ENCODE peak calls at places on chromosome 22, in four cellular contexts. U is stomach, S is adrenal gland, K is esophagus squamous epithelium. M is an unnamed sample.

GRCh38 chr22:33883561-33883960 is 36.7 kb downstream of the LARGE1 start:
- DNase-seq in U (no peak), S (no peak), K (no peak), M (no peak)

GRCh38 chr22:36211237-36211881 is 9.8 kb upstream of the APOL4 start:
- DNase-seq in U (no peak), S (peak), K (no peak), M (no peak)

GRCh38 chr22:26480611-26480932 is 3.0 kb downstream of the HPS4 start:
- DNase-seq in U (no peak), S (no peak), K (no peak), M (no peak)

GRCh38 chr22:49290286-49290685 is 537.4 kb downstream of the BRD1 start:
- DNase-seq in U (no peak), S (no peak), K (no peak), M (no peak)

GRCh38 chr22:22931557-22932270 is 44.1 kb downstream of the IGLL5 start:
- DNase-seq in U (peak), S (no peak), K (no peak), M (no peak)

GRCh38 chr22:19942886-19943664 is 1.5 kb upstream of the TXNRD2 start:
- DNase-seq in U (no peak), S (peak), K (no peak), M (no peak)

GRCh38 chr22:36144886-36145541 is 15.5 kb downstream of the APOL3 start:
- DNase-seq in U (peak), S (peak), K (no peak), M (peak)

GRCh38 chr22:28043269-28043668 is 124.2 kb upstream of the PITPNB start:
- DNase-seq in U (no peak), S (no peak), K (no peak), M (no peak)

GRCh38 chr22:19565921-19566598 is 41.9 kb upstream of the CLDN5 start:
- DNase-seq in U (no peak), S (no peak), K (no peak), M (no peak)

GRCh38 chr22:20829735-20830134 is 28.9 kb downstream of the PI4KA start:
- DNase-seq in U (no peak), S (no peak), K (no peak), M (no peak)

GRCh38 chr22:37607010-37607911 is 1.4 kb upstream of the GGA1 start:
- DNase-seq in U (peak), S (peak), K (no peak), M (peak)

GRCh38 chr22:43883719-43884415 is 7.9 kb downstream of the PNPLA5 start:
- DNase-seq in U (no peak), S (no peak), K (no peak), M (no peak)

GRCh38 chr22:30305906-30306628 is 16.8 kb upstream of the CASTOR1 start:
- DNase-seq in U (no peak), S (no peak), K (no peak), M (no peak)

GRCh38 chr22:43039800-43040199 is 24.9 kb upstream of the PACSIN2 start:
- DNase-seq in U (no peak), S (no peak), K (no peak), M (no peak)

GRCh38 chr22:24503851-24504170 is 8.7 kb downstream of the UPB1 start:
- DNase-seq in U (peak), S (no peak), K (no peak), M (no peak)

GRCh38 chr22:48627203-48627602 is 1200.5 kb downstream of the BRD1 start:
- DNase-seq in U (no peak), S (no peak), K (no peak), M (no peak)

GRCh38 chr22:32994046-32994827 is 63.9 kb downstream of the SYN3 start:
- DNase-seq in U (no peak), S (no peak), K (no peak), M (peak)

GRCh38 chr22:24427500-24428164 is at the start of gene ADORA2A:
- DNase-seq in U (peak), S (no peak), K (peak), M (no peak)

GRCh38 chr22:33038131-33038772 is 19.9 kb downstream of the SYN3 start:
- DNase-seq in U (no peak), S (no peak), K (no peak), M (no peak)

GRCh38 chr22:37818397-37819099 is 4.6 kb upstream of the GALR3 start:
- DNase-seq in U (peak), S (peak), K (no peak), M (peak)

GRCh38 chr22:43811777-43812148 is 342 bp downstream of the EFCAB6 start:
- DNase-seq in U (no peak), S (peak), K (no peak), M (no peak)

GRCh38 chr22:43441751-43442150 is 29.9 kb downstream of the MPPED1 start:
- DNase-seq in U (no peak), S (no peak), K (no peak), M (no peak)

GRCh38 chr22:22030493-22031182 is 48.1 kb upstream of the TOP3B start:
- DNase-seq in U (no peak), S (no peak), K (no peak), M (no peak)

GRCh38 chr22:17085277-17086091 is 684 bp downstream of the IL17RA start:
- DNase-seq in U (peak), S (peak), K (no peak), M (peak)

GRCh38 chr22:36850016-36850415 is 10.8 kb upstream of the NCF4 start:
- DNase-seq in U (no peak), S (no peak), K (no peak), M (no peak)

GRCh38 chr22:22770280-22770871 is 117.2 kb upstream of the IGLL5 start:
- DNase-seq in U (peak), S (peak), K (no peak), M (no peak)

GRCh38 chr22:23225724-23226496 is 45.6 kb downstream of the BCR start:
- DNase-seq in U (peak), S (no peak), K (no peak), M (no peak)

GRCh38 chr22:40782521-40782920 is 36.6 kb downstream of the SLC25A17 start:
- DNase-seq in U (no peak), S (no peak), K (no peak), M (no peak)

GRCh38 chr22:21449531-21450319 is 17.5 kb upstream of the TMEM191C start:
- DNase-seq in U (peak), S (no peak), K (no peak), M (no peak)

GRCh38 chr22:49767355-49768062 is 60.2 kb downstream of the BRD1 start:
- DNase-seq in U (no peak), S (no peak), K (no peak), M (peak)

GRCh38 chr22:19750666-19751490 is 9.7 kb upstream of the TBX1 start:
- DNase-seq in U (no peak), S (no peak), K (no peak), M (no peak)

GRCh38 chr22:20567993-20568417 is 60.6 kb downstream of the MED15 start:
- DNase-seq in U (no peak), S (peak), K (no peak), M (no peak)

GRCh38 chr22:17802411-17802810 is 28.1 kb upstream of the BID start:
- DNase-seq in U (no peak), S (no peak), K (no peak), M (no peak)

GRCh38 chr22:50473088-50473487 is 1.7 kb downstream of the SBF1 start:
- DNase-seq in U (no peak), S (no peak), K (no peak), M (no peak)

GRCh38 chr22:27032121-27032761 is 374.9 kb downstream of the MIAT start:
- DNase-seq in U (no peak), S (no peak), K (no peak), M (peak)

GRCh38 chr22:37068859-37069258 is 17.3 kb downstream of the KCTD17 start:
- DNase-seq in U (no peak), S (no peak), K (no peak), M (no peak)

GRCh38 chr22:27110985-27111451 is 453.6 kb downstream of the MIAT start:
- DNase-seq in U (no peak), S (no peak), K (no peak), M (no peak)

GRCh38 chr22:31399211-31400022 is at the start of gene DRG1:
- DNase-seq in U (peak), S (peak), K (peak), M (peak)
- TF ChIP-seq POLR2A in U (no peak), S (peak), K (peak), M (peak)

GRCh38 chr22:46250035-46250782 is at the start of gene CDPF1:
- DNase-seq in U (peak), S (peak), K (peak), M (peak)
- TF ChIP-seq POLR2A in U (no peak), S (no peak), K (peak), M (peak)

GRCh38 chr22:39534591-39535301 is 2.2 kb upstream of the RPS19BP1 start:
- DNase-seq in U (peak), S (peak), K (no peak), M (peak)

GRCh38 chr22:39530692-39531331 is 1.7 kb downstream of the RPS19BP1 start:
- DNase-seq in U (no peak), S (peak), K (no peak), M (no peak)

GRCh38 chr22:39534092-39534506 is 1.6 kb upstream of the RPS19BP1 start:
- DNase-seq in U (no peak), S (no peak), K (no peak), M (no peak)

GRCh38 chr22:39530136-39530535 is 2.4 kb downstream of the RPS19BP1 start:
- DNase-seq in U (no peak), S (no peak), K (no peak), M (no peak)

GRCh38 chr22:39532215-39533071 is at the start of gene RPS19BP1:
- DNase-seq in U (peak), S (peak), K (peak), M (peak)
- TF ChIP-seq POLR2A in U (no peak), S (peak), K (peak), M (peak)

DNA sequence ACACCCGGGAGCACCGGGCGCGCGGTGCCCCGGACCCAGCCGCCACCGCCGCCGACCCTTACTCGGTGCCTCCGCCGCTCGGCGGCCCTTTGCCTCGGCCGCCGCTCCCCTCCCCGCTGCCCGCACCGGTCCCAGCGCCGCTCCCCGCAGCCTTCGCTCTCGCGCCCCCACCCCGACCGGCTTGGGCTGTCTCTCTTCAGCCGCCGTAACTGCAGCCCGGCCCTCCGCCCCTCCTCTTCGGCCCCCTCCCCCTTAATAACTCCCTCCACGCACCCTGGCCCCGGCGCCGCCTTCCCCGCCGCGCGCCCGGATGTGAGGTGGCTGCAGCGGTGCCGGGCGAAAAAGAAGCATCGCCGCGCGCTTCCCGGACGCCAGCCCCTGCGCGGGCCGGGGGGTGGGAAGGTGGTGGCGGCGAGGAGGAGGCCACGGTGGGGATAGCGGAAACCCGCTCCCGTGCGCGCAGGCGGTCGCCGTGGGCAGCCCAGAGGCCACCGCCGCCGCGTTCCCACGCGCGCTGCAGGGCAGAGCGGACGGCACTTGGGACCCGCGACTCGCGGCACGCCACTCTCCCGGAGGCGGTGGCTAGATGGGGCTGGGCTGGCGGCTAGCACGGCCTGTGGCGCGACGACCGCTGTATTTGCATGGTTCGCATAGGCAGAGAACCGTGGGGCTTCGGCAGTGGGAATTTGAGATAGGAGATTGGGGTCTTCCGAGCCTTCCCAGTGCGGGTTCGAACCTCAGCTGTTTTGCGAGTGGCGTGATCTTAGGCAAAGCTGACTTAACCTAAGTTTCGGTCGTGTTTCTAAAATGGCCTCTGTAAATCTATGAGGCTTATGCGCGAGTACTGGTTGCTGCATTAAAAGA is at the start of gene EIF4ENIF1:
- DNase-seq in U (peak), S (peak), K (peak), M (peak)
- TF ChIP-seq POLR2A in U (no peak), S (peak), K (no peak), M (no peak)

M was measured in heart left ventricle.